ENCODE peak calls at places on chromosomes 11 and 22, in ten cellular contexts. One of them, this sample, is unnamed.

GRCh38 chr11:126140932-126141291 is 70.5 kb downstream of the RPUSD4 start:
- DNase-seq in activated gamma-delta T cell treated with anti-CD3 and anti-CD28 coated beads, Interleukin-2, amount 50 U/mL, for 16 hours: no peak
- DNase-seq in SW480: no peak
- DNase-seq in HFFc6: peak; percentile 26
- DNase-seq in T-helper 9 cell: no peak
- DNase-seq in stimulated activated CD4-positive, alpha-beta T cell treated with anti-CD3 and anti-CD28 coated beads, Interleukin-1b, Interleukin-23, amount 100 ng/mL, for 1 hour: no peak
- DNase-seq in GM13977: no peak
- DNase-seq in HEK293T: no peak
- DNase-seq in left cardiac atrium: peak; percentile 42
- DNase-seq in HS-27A: no peak
- DNase-seq in this sample: peak; percentile 66

GRCh38 chr22:37818397-37819099 is 4.6 kb upstream of the GALR3 start:
- DNase-seq in T-helper 9 cell: peak; percentile 53
- DNase-seq in HEK293T: no peak
- DNase-seq in HS-27A: no peak
- DNase-seq in HFFc6: peak; percentile 33
- DNase-seq in left cardiac atrium: peak; percentile 76
- DNase-seq in stimulated activated CD4-positive, alpha-beta T cell treated with anti-CD3 and anti-CD28 coated beads, Interleukin-1b, Interleukin-23, amount 100 ng/mL, for 1 hour: peak; percentile 46
- DNase-seq in GM13977: peak; percentile 90
- DNase-seq in SW480: no peak
- DNase-seq in activated gamma-delta T cell treated with anti-CD3 and anti-CD28 coated beads, Interleukin-2, amount 50 U/mL, for 16 hours: peak; percentile 39
- DNase-seq in this sample: no peak

GRCh38 chr11:84564180-84564866 is 1062.8 kb downstream of the DLG2 start:
- DNase-seq in HEK293T: peak; percentile 19
- DNase-seq in stimulated activated CD4-positive, alpha-beta T cell treated with anti-CD3 and anti-CD28 coated beads, Interleukin-1b, Interleukin-23, amount 100 ng/mL, for 1 hour: peak; percentile 0
- DNase-seq in T-helper 9 cell: no peak
- DNase-seq in activated gamma-delta T cell treated with anti-CD3 and anti-CD28 coated beads, Interleukin-2, amount 50 U/mL, for 16 hours: no peak
- DNase-seq in HFFc6: peak; percentile 21
- DNase-seq in HS-27A: peak; percentile 5
- DNase-seq in left cardiac atrium: peak; percentile 26
- DNase-seq in SW480: peak; percentile 55
- DNase-seq in GM13977: peak; percentile 26
- DNase-seq in this sample: peak; percentile 97

GRCh38 chr11:134224710-134225662 is 515 bp downstream of the VPS26B start:
- DNase-seq in T-helper 9 cell: peak; percentile 34
- DNase-seq in stimulated activated CD4-positive, alpha-beta T cell treated with anti-CD3 and anti-CD28 coated beads, Interleukin-1b, Interleukin-23, amount 100 ng/mL, for 1 hour: peak; percentile 27
- DNase-seq in SW480: peak; percentile 58
- DNase-seq in HEK293T: peak; percentile 47
- DNase-seq in left cardiac atrium: peak; percentile 74
- DNase-seq in activated gamma-delta T cell treated with anti-CD3 and anti-CD28 coated beads, Interleukin-2, amount 50 U/mL, for 16 hours: peak; percentile 29
- DNase-seq in GM13977: no peak
- DNase-seq in HFFc6: peak; percentile 18
- DNase-seq in HS-27A: no peak
- DNase-seq in this sample: no peak

GRCh38 chr22:20486229-20486628 is 9.4 kb downstream of the KLHL22 start:
- DNase-seq in HS-27A: no peak
- DNase-seq in stimulated activated CD4-positive, alpha-beta T cell treated with anti-CD3 and anti-CD28 coated beads, Interleukin-1b, Interleukin-23, amount 100 ng/mL, for 1 hour: no peak
- DNase-seq in T-helper 9 cell: no peak
- DNase-seq in HFFc6: no peak
- DNase-seq in activated gamma-delta T cell treated with anti-CD3 and anti-CD28 coated beads, Interleukin-2, amount 50 U/mL, for 16 hours: no peak
- DNase-seq in GM13977: no peak
- DNase-seq in SW480: no peak
- DNase-seq in left cardiac atrium: no peak
- DNase-seq in HEK293T: no peak
- DNase-seq in this sample: no peak

GRCh38 chr11:21893468-21893867 is 299.4 kb upstream of the ANO5 start:
- DNase-seq in activated gamma-delta T cell treated with anti-CD3 and anti-CD28 coated beads, Interleukin-2, amount 50 U/mL, for 16 hours: no peak
- DNase-seq in HS-27A: no peak
- DNase-seq in left cardiac atrium: no peak
- DNase-seq in HEK293T: no peak
- DNase-seq in GM13977: no peak
- DNase-seq in stimulated activated CD4-positive, alpha-beta T cell treated with anti-CD3 and anti-CD28 coated beads, Interleukin-1b, Interleukin-23, amount 100 ng/mL, for 1 hour: no peak
- DNase-seq in T-helper 9 cell: no peak
- DNase-seq in HFFc6: no peak
- DNase-seq in SW480: no peak
- DNase-seq in this sample: no peak

GRCh38 chr11:128523616-128524015 is 63.7 kb downstream of the ETS1 start:
- DNase-seq in GM13977: no peak
- DNase-seq in HEK293T: no peak
- DNase-seq in stimulated activated CD4-positive, alpha-beta T cell treated with anti-CD3 and anti-CD28 coated beads, Interleukin-1b, Interleukin-23, amount 100 ng/mL, for 1 hour: no peak
- DNase-seq in T-helper 9 cell: no peak
- DNase-seq in left cardiac atrium: no peak
- DNase-seq in HS-27A: no peak
- DNase-seq in activated gamma-delta T cell treated with anti-CD3 and anti-CD28 coated beads, Interleukin-2, amount 50 U/mL, for 16 hours: no peak
- DNase-seq in HFFc6: no peak
- DNase-seq in SW480: no peak
- DNase-seq in this sample: no peak

GRCh38 chr22:27405672-27406388 is 395.7 kb downstream of the MN1 start:
- DNase-seq in left cardiac atrium: peak; percentile 80
- DNase-seq in HS-27A: no peak
- DNase-seq in activated gamma-delta T cell treated with anti-CD3 and anti-CD28 coated beads, Interleukin-2, amount 50 U/mL, for 16 hours: no peak
- DNase-seq in HEK293T: peak; percentile 85
- DNase-seq in HFFc6: peak; percentile 4
- DNase-seq in SW480: peak; percentile 33
- DNase-seq in stimulated activated CD4-positive, alpha-beta T cell treated with anti-CD3 and anti-CD28 coated beads, Interleukin-1b, Interleukin-23, amount 100 ng/mL, for 1 hour: no peak
- DNase-seq in T-helper 9 cell: no peak
- DNase-seq in GM13977: peak; percentile 48
- DNase-seq in this sample: peak; percentile 33

GRCh38 chr11:65471410-65471762 is 27.5 kb upstream of the MALAT1 start:
- DNase-seq in stimulated activated CD4-positive, alpha-beta T cell treated with anti-CD3 and anti-CD28 coated beads, Interleukin-1b, Interleukin-23, amount 100 ng/mL, for 1 hour: no peak
- DNase-seq in activated gamma-delta T cell treated with anti-CD3 and anti-CD28 coated beads, Interleukin-2, amount 50 U/mL, for 16 hours: no peak
- DNase-seq in left cardiac atrium: peak; percentile 76
- DNase-seq in HFFc6: peak; percentile 74
- DNase-seq in HS-27A: no peak
- DNase-seq in HEK293T: no peak
- DNase-seq in GM13977: peak; percentile 49
- DNase-seq in SW480: peak; percentile 82
- DNase-seq in T-helper 9 cell: no peak
- DNase-seq in this sample: no peak

GRCh38 chr11:122559734-122560382 is 95.7 kb upstream of the UBASH3B start:
- DNase-seq in GM13977: no peak
- DNase-seq in left cardiac atrium: no peak
- DNase-seq in HEK293T: peak; percentile 66
- DNase-seq in SW480: no peak
- DNase-seq in stimulated activated CD4-positive, alpha-beta T cell treated with anti-CD3 and anti-CD28 coated beads, Interleukin-1b, Interleukin-23, amount 100 ng/mL, for 1 hour: no peak
- DNase-seq in T-helper 9 cell: no peak
- DNase-seq in HS-27A: no peak
- DNase-seq in HFFc6: no peak
- DNase-seq in activated gamma-delta T cell treated with anti-CD3 and anti-CD28 coated beads, Interleukin-2, amount 50 U/mL, for 16 hours: no peak
- DNase-seq in this sample: no peak

GRCh38 chr11:100619484-100619883 is 67.6 kb upstream of the ARHGAP42 start:
- DNase-seq in activated gamma-delta T cell treated with anti-CD3 and anti-CD28 coated beads, Interleukin-2, amount 50 U/mL, for 16 hours: no peak
- DNase-seq in HS-27A: no peak
- DNase-seq in GM13977: no peak
- DNase-seq in SW480: no peak
- DNase-seq in stimulated activated CD4-positive, alpha-beta T cell treated with anti-CD3 and anti-CD28 coated beads, Interleukin-1b, Interleukin-23, amount 100 ng/mL, for 1 hour: no peak
- DNase-seq in HFFc6: no peak
- DNase-seq in HEK293T: no peak
- DNase-seq in T-helper 9 cell: no peak
- DNase-seq in left cardiac atrium: no peak
- DNase-seq in this sample: no peak

GRCh38 chr11:134517621-134518293 is 105.7 kb upstream of the B3GAT1 start:
- DNase-seq in activated gamma-delta T cell treated with anti-CD3 and anti-CD28 coated beads, Interleukin-2, amount 50 U/mL, for 16 hours: no peak
- DNase-seq in GM13977: no peak
- DNase-seq in HFFc6: no peak
- DNase-seq in stimulated activated CD4-positive, alpha-beta T cell treated with anti-CD3 and anti-CD28 coated beads, Interleukin-1b, Interleukin-23, amount 100 ng/mL, for 1 hour: no peak
- DNase-seq in T-helper 9 cell: no peak
- DNase-seq in SW480: no peak
- DNase-seq in left cardiac atrium: no peak
- DNase-seq in HS-27A: no peak
- DNase-seq in HEK293T: no peak
- DNase-seq in this sample: no peak

GRCh38 chr11:45900916-45901617 is 6.0 kb downstream of the FREY1 start:
- DNase-seq in GM13977: no peak
- DNase-seq in T-helper 9 cell: no peak
- DNase-seq in HS-27A: no peak
- DNase-seq in left cardiac atrium: no peak
- DNase-seq in SW480: no peak
- DNase-seq in activated gamma-delta T cell treated with anti-CD3 and anti-CD28 coated beads, Interleukin-2, amount 50 U/mL, for 16 hours: no peak
- DNase-seq in stimulated activated CD4-positive, alpha-beta T cell treated with anti-CD3 and anti-CD28 coated beads, Interleukin-1b, Interleukin-23, amount 100 ng/mL, for 1 hour: no peak
- DNase-seq in HFFc6: no peak
- DNase-seq in HEK293T: no peak
- DNase-seq in this sample: no peak

GRCh38 chr11:35619754-35620640 is 1.7 kb downstream of the FJX1 start:
- DNase-seq in HS-27A: no peak
- DNase-seq in GM13977: peak; percentile 35
- DNase-seq in left cardiac atrium: peak; percentile 40
- DNase-seq in activated gamma-delta T cell treated with anti-CD3 and anti-CD28 coated beads, Interleukin-2, amount 50 U/mL, for 16 hours: no peak
- DNase-seq in T-helper 9 cell: no peak
- DNase-seq in HEK293T: peak; percentile 36
- DNase-seq in HFFc6: peak; percentile 12
- DNase-seq in SW480: peak; percentile 57
- DNase-seq in stimulated activated CD4-positive, alpha-beta T cell treated with anti-CD3 and anti-CD28 coated beads, Interleukin-1b, Interleukin-23, amount 100 ng/mL, for 1 hour: no peak
- DNase-seq in this sample: no peak